ENCODE peak calls at places on chromosomes 11 and 22, in ten cellular contexts. H, B, L, M, P, X, T, F, G and S are unnamed samples.

GRCh38 chr22:17773606-17774205 is 563 bp downstream of the BID start:
- DNase-seq in H (no peak), B (no peak), L (peak), M (peak), P (no peak), X (no peak), T (peak), F (no peak), G (no peak), S (no peak)

GRCh38 chr11:40293655-40294342 is 1165.7 kb downstream of the LRRC4C start:
- DNase-seq in H (peak), B (no peak), L (peak), M (peak), P (peak), X (no peak), T (peak), F (peak), G (peak), S (peak)

GRCh38 chr11:84140386-84141169 is 854.4 kb upstream of the CCDC90B start:
- DNase-seq in H (no peak), B (no peak), L (no peak), M (no peak), P (no peak), X (no peak), T (no peak), F (no peak), G (no peak), S (peak)

GRCh38 chr11:34809191-34810106 is 106.7 kb downstream of the APIP start:
- DNase-seq in H (no peak), B (no peak), L (no peak), M (no peak), P (no peak), X (no peak), T (no peak), F (no peak), G (no peak), S (no peak)

GRCh38 chr22:32712644-32713355 is 88.7 kb upstream of the TIMP3 start:
- DNase-seq in H (no peak), B (no peak), L (no peak), M (no peak), P (no peak), X (no peak), T (no peak), F (no peak), G (peak), S (no peak)

GRCh38 chr11:99934008-99934407 is 753.1 kb upstream of the ARHGAP42 start:
- DNase-seq in H (no peak), B (no peak), L (no peak), M (no peak), P (no peak), X (no peak), T (no peak), F (no peak), G (no peak), S (no peak)

GRCh38 chr11:123674297-123674696 is 19.9 kb upstream of the SCN3B start:
- DNase-seq in H (no peak), B (no peak), L (no peak), M (no peak), P (no peak), X (no peak), T (no peak), F (no peak), G (no peak), S (no peak)

GRCh38 chr22:44648821-44649566 is 53.0 kb upstream of the PRR5 start:
- DNase-seq in H (peak), B (peak), L (no peak), M (no peak), P (no peak), X (no peak), T (no peak), F (no peak), G (no peak), S (no peak)

GRCh38 chr11:10514210-10514609 is 26.8 kb downstream of the RNF141 start:
- DNase-seq in H (no peak), B (no peak), L (no peak), M (no peak), P (no peak), X (no peak), T (no peak), F (no peak), G (no peak), S (no peak)

GRCh38 chr22:30282616-30283046 is 6.7 kb downstream of the CASTOR1 start:
- DNase-seq in H (no peak), B (no peak), L (no peak), M (no peak), P (no peak), X (no peak), T (no peak), F (no peak), G (peak), S (no peak)

GRCh38 chr22:45334068-45334467 is 24.3 kb downstream of the FAM118A start:
- DNase-seq in H (no peak), B (no peak), L (no peak), M (no peak), P (no peak), X (no peak), T (no peak), F (no peak), G (no peak), S (no peak)